ENCODE peak calls at places on chromosome 10, in six cellular contexts. One of them, this sample, is unnamed.

GRCh38 chr10:110535958-110536891 is 31.3 kb upstream of the SMC3 start:
- DNase-seq in IMR-90: peak
- DNase-seq in H9: peak
- DNase-seq in mesendoderm: no peak
- DNase-seq in mesenchymal stem cell: peak
- DNase-seq in H1: no peak
- DNase-seq in this sample: no peak

GRCh38 chr10:34827087-34827766 is 12.1 kb upstream of the PARD3 start:
- DNase-seq in IMR-90: no peak
- DNase-seq in H9: no peak
- DNase-seq in mesendoderm: no peak
- DNase-seq in mesenchymal stem cell: no peak
- DNase-seq in H1: no peak
- DNase-seq in this sample: no peak

GRCh38 chr10:74854610-74855009 is 28.2 kb downstream of the KAT6B start:
- DNase-seq in IMR-90: no peak
- DNase-seq in H9: no peak
- DNase-seq in mesendoderm: peak
- DNase-seq in mesenchymal stem cell: peak
- DNase-seq in H1: no peak
- DNase-seq in this sample: no peak

GRCh38 chr10:97291357-97292096 is 910 bp downstream of the ARHGAP19 start:
- DNase-seq in IMR-90: no peak
- DNase-seq in H9: no peak
- DNase-seq in mesendoderm: no peak
- DNase-seq in mesenchymal stem cell: no peak
- DNase-seq in H1: no peak
- DNase-seq in this sample: no peak

GRCh38 chr10:58943234-58943633 is 233.2 kb upstream of the PHYHIPL start:
- DNase-seq in IMR-90: no peak
- DNase-seq in H9: no peak
- DNase-seq in mesendoderm: no peak
- DNase-seq in mesenchymal stem cell: no peak
- DNase-seq in H1: no peak
- DNase-seq in this sample: no peak

GRCh38 chr10:125656523-125656922 is 26.4 kb downstream of the TEX36 start:
- DNase-seq in IMR-90: no peak
- DNase-seq in H9: no peak
- DNase-seq in mesendoderm: no peak
- DNase-seq in mesenchymal stem cell: no peak
- DNase-seq in H1: no peak
- DNase-seq in this sample: no peak

GRCh38 chr10:70575874-70576802 is 26.4 kb downstream of the PRF1 start:
- DNase-seq in IMR-90: no peak
- DNase-seq in H9: no peak
- DNase-seq in mesendoderm: peak
- DNase-seq in mesenchymal stem cell: peak
- DNase-seq in H1: no peak
- DNase-seq in this sample: no peak

GRCh38 chr10:70055550-70055949 is 2.9 kb downstream of the MACROH2A2 start:
- DNase-seq in IMR-90: peak
- DNase-seq in H9: no peak
- DNase-seq in mesendoderm: no peak
- DNase-seq in mesenchymal stem cell: no peak
- DNase-seq in H1: no peak
- DNase-seq in this sample: no peak

GRCh38 chr10:70729763-70730357 is 55.3 kb downstream of the TBATA start:
- DNase-seq in IMR-90: no peak
- DNase-seq in H9: no peak
- DNase-seq in mesendoderm: no peak
- DNase-seq in mesenchymal stem cell: no peak
- DNase-seq in H1: no peak
- DNase-seq in this sample: no peak

GRCh38 chr10:7872041-7872442 is 53.7 kb downstream of the TAF3 start:
- DNase-seq in IMR-90: peak
- DNase-seq in H9: no peak
- DNase-seq in mesendoderm: peak
- DNase-seq in mesenchymal stem cell: peak
- DNase-seq in H1: no peak
- DNase-seq in this sample: peak

DNA sequence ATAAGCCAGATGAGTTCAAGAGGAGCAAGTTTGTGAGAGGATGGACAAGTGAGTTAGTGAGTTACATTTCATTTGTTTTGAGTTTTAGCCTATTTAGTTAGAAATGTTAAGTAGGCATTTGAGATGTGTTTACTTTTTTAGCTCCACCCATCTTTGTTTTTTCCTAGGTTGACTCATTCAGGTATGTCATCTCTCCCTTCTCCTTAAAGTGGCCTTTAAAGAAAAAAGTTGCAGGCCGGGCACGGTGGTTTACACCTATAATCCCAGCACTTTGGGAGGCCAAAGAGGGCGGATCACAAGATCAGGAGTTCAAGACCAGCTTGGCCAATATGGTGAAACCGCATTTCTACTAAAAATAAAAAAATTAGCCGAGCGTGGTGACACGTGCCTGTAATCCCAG is 71.2 kb downstream of the BMPR1A start:
- DNase-seq in IMR-90: no peak
- DNase-seq in H9: no peak
- DNase-seq in mesendoderm: peak
- DNase-seq in mesenchymal stem cell: no peak
- DNase-seq in H1: no peak
- DNase-seq in this sample: no peak
- H3K18ac ChIP-seq in IMR-90: no peak
- H3K18ac ChIP-seq in H9: no peak
- H3K18ac ChIP-seq in mesendoderm: peak
- H3K18ac ChIP-seq in mesenchymal stem cell: no peak
- H3K18ac ChIP-seq in H1: no peak
- H3K18ac ChIP-seq in this sample: no peak

DNA sequence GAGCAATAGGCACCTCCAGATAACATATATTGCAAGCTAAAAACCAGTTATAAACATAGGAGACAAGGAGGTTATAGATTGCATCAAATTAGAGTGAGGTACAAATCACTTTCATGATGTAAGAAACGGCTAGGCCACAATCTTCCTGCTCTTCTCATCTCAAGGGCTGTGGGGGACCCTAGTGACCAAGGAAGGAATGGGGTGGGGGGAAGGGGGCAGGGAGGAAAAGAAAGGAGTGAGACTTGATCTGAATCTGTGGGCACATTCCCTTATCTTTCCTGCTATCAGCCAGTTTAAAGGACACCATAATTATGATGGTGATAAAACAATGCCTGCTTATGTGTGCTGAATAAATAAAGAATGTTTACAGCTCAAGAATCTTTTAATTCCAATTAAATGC is 2.5 kb downstream of the SKIDA1 start:
- DNase-seq in IMR-90: no peak
- DNase-seq in H9: no peak
- DNase-seq in mesendoderm: peak
- DNase-seq in mesenchymal stem cell: no peak
- DNase-seq in H1: no peak
- DNase-seq in this sample: no peak
- H2BK15ac ChIP-seq in IMR-90: no peak
- H2BK15ac ChIP-seq in H9: no peak
- H2BK15ac ChIP-seq in mesendoderm: peak
- H2BK15ac ChIP-seq in mesenchymal stem cell: no peak
- H2BK15ac ChIP-seq in H1: no peak
- H2BK15ac ChIP-seq in this sample: no peak

GRCh38 chr10:77513783-77514331 is 123.8 kb downstream of the KCNMA1 start:
- DNase-seq in IMR-90: peak
- DNase-seq in H9: peak
- DNase-seq in mesendoderm: peak
- DNase-seq in mesenchymal stem cell: peak
- DNase-seq in H1: no peak
- DNase-seq in this sample: no peak
- H3K18ac ChIP-seq in IMR-90: no peak
- H3K18ac ChIP-seq in H9: no peak
- H3K18ac ChIP-seq in mesendoderm: no peak
- H3K18ac ChIP-seq in mesenchymal stem cell: peak
- H3K18ac ChIP-seq in H1: no peak
- H3K18ac ChIP-seq in this sample: peak

DNA sequence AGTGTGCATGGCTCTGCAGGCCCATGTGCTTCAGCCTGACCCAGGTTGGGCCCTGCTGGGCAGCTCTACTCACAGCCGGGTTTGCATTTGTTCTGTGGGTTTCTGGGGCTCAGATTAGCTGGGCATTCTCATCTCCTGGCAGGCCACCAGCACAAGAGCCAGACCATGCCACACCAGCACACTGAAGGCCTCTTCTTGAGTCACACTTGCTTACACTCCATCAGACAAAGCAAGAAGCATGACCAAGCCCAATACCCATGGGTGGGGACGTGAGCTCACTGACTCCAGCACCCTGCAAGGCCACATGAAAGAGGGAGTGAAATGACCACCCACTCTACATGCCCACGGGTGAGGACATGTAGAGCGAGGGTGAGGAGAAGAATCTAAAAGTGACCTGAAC is 257.8 kb upstream of the PPP2R2D start:
- DNase-seq in IMR-90: no peak
- DNase-seq in H9: no peak
- DNase-seq in mesendoderm: no peak
- DNase-seq in mesenchymal stem cell: no peak
- DNase-seq in H1: no peak
- DNase-seq in this sample: no peak
- H2BK15ac ChIP-seq in IMR-90: no peak
- H2BK15ac ChIP-seq in H9: no peak
- H2BK15ac ChIP-seq in mesendoderm: no peak
- H2BK15ac ChIP-seq in mesenchymal stem cell: no peak
- H2BK15ac ChIP-seq in H1: no peak
- H2BK15ac ChIP-seq in this sample: no peak

This sample was measured in neuronal stem cell.